ENCODE peak calls at places on chromosomes 16 and 17, in ten cellular contexts. J, Y, E, P, B, Z, D, T, U and K are unnamed samples.
A peak's percentile ranks its signal among the peaks of the same experiment; 100 is the strongest.

GRCh38 chr16:66832661-66833305 is 2.0 kb upstream of the NAE1 start:
- DNase-seq in U (no peak), Y (no peak), T (no peak), B (no peak), J (no peak), P (peak; percentile 71), E (no peak), D (no peak), Z (no peak), K (no peak)

GRCh38 chr17:81419886-81420768 is 24.9 kb downstream of the BAHCC1 start:
- DNase-seq in D (no peak), J (no peak), B (no peak), U (no peak), P (no peak), E (no peak), Y (no peak), Z (no peak), T (peak; percentile 78), K (no peak)

GRCh38 chr16:88760424-88761142 is 24.4 kb downstream of the PIEZO1 start:
- DNase-seq in T (no peak), Z (no peak), Y (no peak), E (no peak), J (no peak), D (no peak), B (no peak), P (no peak), U (no peak), K (no peak)

GRCh38 chr16:10197003-10197402 is 14.8 kb upstream of the GRIN2A start:
- DNase-seq in T (no peak), P (no peak), D (no peak), B (no peak), Z (no peak), E (no peak), Y (no peak), U (no peak), J (no peak), K (no peak)

GRCh38 chr16:68287276-68288251 is 23.2 kb downstream of the SLC7A6OS start:
- DNase-seq in Z (peak; percentile 27), B (peak; percentile 77), J (peak; percentile 54), E (peak; percentile 90), U (no peak), Y (no peak), T (no peak), D (peak; percentile 79), P (peak; percentile 80), K (peak; percentile 93)

GRCh38 chr16:85687651-85688471 is 893 bp downstream of the GINS2 start:
- DNase-seq in E (no peak), T (no peak), U (no peak), D (no peak), P (no peak), Y (no peak), Z (no peak), B (no peak), J (no peak), K (no peak)

GRCh38 chr17:42017866-42018200 is 594 bp upstream of the DNAJC7 start:
- DNase-seq in Z (no peak), E (no peak), T (no peak), P (no peak), B (no peak), U (peak; percentile 65), J (no peak), Y (no peak), D (no peak), K (no peak)

GRCh38 chr16:72530434-72530833 is 358.5 kb upstream of the PMFBP1 start:
- DNase-seq in Z (no peak), B (no peak), P (peak; percentile 37), J (no peak), Y (no peak), D (no peak), E (no peak), U (no peak), T (no peak), K (no peak)

GRCh38 chr17:4304417-4305027 is 40.7 kb upstream of the ANKFY1 start:
- DNase-seq in Y (no peak), U (peak; percentile 41), P (peak; percentile 35), T (no peak), E (peak; percentile 59), B (no peak), Z (peak; percentile 31), J (peak; percentile 51), D (no peak), K (peak; percentile 71)

GRCh38 chr16:86919531-86920305 is 341.4 kb downstream of the FOXL1 start:
- DNase-seq in T (no peak), B (no peak), D (no peak), E (no peak), Y (no peak), P (no peak), J (no peak), Z (no peak), U (no peak), K (no peak)

GRCh38 chr16:79047337-79047736 is 553.2 kb downstream of the MAF start:
- DNase-seq in D (no peak), B (no peak), Z (no peak), J (no peak), P (no peak), Y (peak; percentile 5), T (no peak), E (no peak), U (peak; percentile 29), K (no peak)

GRCh38 chr16:11792404-11793260 is 4.4 kb downstream of the ZC3H7A start:
- DNase-seq in B (no peak), P (no peak), Z (no peak), Y (no peak), D (no peak), U (peak; percentile 70), J (peak; percentile 88), T (no peak), E (no peak), K (no peak)

GRCh38 chr17:62206550-62206949 is 141.5 kb upstream of the MED13 start:
- DNase-seq in B (no peak), T (no peak), J (no peak), Z (no peak), U (no peak), E (no peak), Y (no peak), P (no peak), D (no peak), K (no peak)

GRCh38 chr16:58515871-58516767 is 802 bp downstream of the SETD6 start:
- DNase-seq in Z (peak; percentile 24), J (peak; percentile 70), B (no peak), T (peak; percentile 53), P (peak; percentile 61), E (no peak), D (no peak), U (peak; percentile 24), Y (no peak), K (no peak)

GRCh38 chr17:81387235-81388060 is 7.8 kb upstream of the BAHCC1 start:
- DNase-seq in J (peak; percentile 64), D (no peak), U (no peak), Y (no peak), T (peak; percentile 75), P (no peak), Z (no peak), E (no peak), B (peak; percentile 66), K (peak; percentile 79)

GRCh38 chr17:72432143-72432604 is 311.4 kb downstream of the SOX9 start:
- DNase-seq in D (no peak), T (no peak), E (no peak), Z (no peak), B (no peak), P (no peak), J (no peak), Y (no peak), U (no peak), K (no peak)

GRCh38 chr17:72853438-72854415 is 238.8 kb downstream of the SLC39A11 start:
- DNase-seq in D (no peak), Z (no peak), E (no peak), T (no peak), Y (no peak), J (no peak), P (no peak), U (no peak), B (no peak), K (no peak)

DNA sequence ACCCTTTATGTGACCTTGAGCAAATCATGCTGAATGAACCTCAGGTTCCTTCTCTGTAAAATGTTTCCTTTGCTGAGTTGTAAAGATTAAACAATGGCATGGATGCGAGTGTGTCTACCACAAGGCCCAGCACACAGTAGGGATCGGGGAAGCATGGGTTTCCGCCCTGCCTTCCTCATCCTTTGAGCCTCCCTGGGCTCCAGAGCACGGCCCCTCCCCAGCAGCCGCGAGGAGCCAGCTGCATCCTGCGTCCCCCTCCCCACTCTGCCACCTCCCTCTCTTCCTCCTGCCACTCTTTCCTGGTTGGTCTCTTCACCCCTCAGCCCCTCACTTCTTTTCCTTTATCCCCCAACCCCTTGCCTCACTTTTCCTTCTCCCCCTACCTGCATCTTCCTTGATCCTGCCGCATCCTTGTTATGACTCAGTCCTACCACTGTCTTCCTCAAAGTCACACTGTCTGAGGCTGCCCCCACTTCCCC is 3.0 kb downstream of the FBXL19 start:
- DNase-seq in T (no peak), Y (no peak), Z (no peak), B (no peak), J (no peak), P (no peak), E (no peak), D (no peak), U (no peak), K (no peak)
- H3K27ac ChIP-seq in T (no peak overlapping the region), Y (no peak overlapping the region), Z (no peak overlapping the region), B (no peak overlapping the region), J (no peak overlapping the region), P (no peak overlapping the region), E (no peak overlapping the region), D (no peak overlapping the region), U (no peak overlapping the region), K (no peak overlapping the region)

DNA sequence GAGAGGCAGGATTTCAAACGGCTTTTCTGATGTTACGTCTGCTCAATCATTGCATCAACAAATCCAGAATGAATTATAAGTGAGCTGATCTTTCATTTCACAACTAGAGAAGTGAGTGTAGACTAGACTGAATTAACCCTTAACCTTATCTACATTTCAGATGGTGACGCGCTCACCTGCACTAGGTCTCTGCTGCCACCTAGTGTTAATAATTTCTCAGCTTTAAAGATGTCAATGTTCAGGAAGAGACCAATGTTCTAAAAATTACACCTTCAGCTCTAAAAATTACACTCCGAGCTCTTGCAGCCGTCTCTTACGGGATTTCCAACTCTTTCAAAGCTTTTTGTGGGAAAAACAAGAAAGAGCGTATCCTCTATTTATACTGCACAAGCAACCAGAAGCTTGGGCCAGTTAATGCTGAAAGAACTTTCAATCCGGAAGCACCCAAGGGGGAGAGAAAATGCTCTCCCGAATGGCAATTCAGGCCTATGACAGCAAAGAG is 88.2 kb upstream of the FA2H start:
- DNase-seq in E (no peak), U (peak; percentile 66), P (peak; percentile 49), Z (no peak), Y (peak; percentile 22), D (no peak), J (no peak), B (no peak), T (no peak), K (no peak)
- TF ChIP-seq CTCF in E (peak; percentile 68), U (peak; percentile 90), P (peak; percentile 78), Z (peak; percentile 81), Y (peak; percentile 82), D (peak; percentile 91), J (peak; percentile 79), B (peak; percentile 80), T (peak; percentile 65), K (peak; percentile 94)

GRCh38 chr17:77443743-77444260 is 303.0 kb downstream of the SEC14L1 start:
- DNase-seq in Y (no peak), B (no peak), E (no peak), T (no peak), Z (no peak), D (no peak), P (no peak), J (no peak), U (no peak), K (no peak)
- H3K27ac ChIP-seq in Y (no peak overlapping the region), B (peak overlapping the region; percentile 38), E (no peak overlapping the region), T (peak overlapping the region; percentile 47), Z (peak overlapping the region; percentile 98), D (no peak overlapping the region), P (no peak overlapping the region), J (no peak overlapping the region), U (no peak overlapping the region), K (peak overlapping the region; percentile 9)

GRCh38 chr17:57440522-57441269 is 184.4 kb downstream of the MSI2 start:
- DNase-seq in J (peak; percentile 69), T (peak; percentile 85), B (peak; percentile 72), E (peak; percentile 56), P (peak; percentile 89), D (peak; percentile 89), Z (peak; percentile 47), Y (no peak), U (peak; percentile 91), K (peak; percentile 93)
- TF ChIP-seq CTCF in J (no peak), T (peak; percentile 86), B (peak; percentile 52), E (peak; percentile 6), P (peak; percentile 54), D (peak; percentile 68), Z (peak; percentile 44), Y (no peak), U (peak; percentile 88), K (peak; percentile 13)